ENCODE peak calls at places on chromosomes 3 and 15, in seven cellular contexts. Z, U, X, F, O, S and A are unnamed samples.
A peak's percentile ranks its signal among the peaks of the same experiment; 100 is the strongest.

GRCh38 chr15:77855871-77856270 is 221.6 kb downstream of the TBC1D2B start:
- DNase-seq in O (no peak), Z (no peak), S (no peak), U (no peak), X (peak; percentile 20), F (no peak), A (no peak)

GRCh38 chr15:77853008-77853328 is 220.3 kb upstream of the LINGO1 start:
- DNase-seq in O (no peak), X (peak; percentile 30), U (no peak), S (no peak), F (no peak), Z (peak; percentile 53), A (no peak)

GRCh38 chr15:58962662-58963565 is 24.5 kb upstream of the RNF111 start:
- DNase-seq in X (no peak), U (no peak), S (no peak), Z (no peak), O (no peak), F (no peak), A (no peak)

GRCh38 chr3:50573566-50574279 is 4.4 kb downstream of the HEMK1 start:
- DNase-seq in X (no peak), O (no peak), F (no peak), U (no peak), S (no peak), Z (peak; percentile 25), A (no peak)

GRCh38 chr15:85545185-85545584 is 164.8 kb downstream of the AKAP13 start:
- DNase-seq in S (no peak), U (no peak), F (peak; percentile 79), O (no peak), X (no peak), Z (no peak), A (no peak)

GRCh38 chr3:9951962-9952805 is at the start of gene PRRT3:
- DNase-seq in O (peak; percentile 72), F (peak; percentile 39), X (no peak), U (no peak), Z (peak; percentile 34), S (peak; percentile 73), A (peak; percentile 50)

GRCh38 chr15:73320619-73321180 is 48.1 kb downstream of the HCN4 start:
- DNase-seq in F (no peak), O (no peak), U (no peak), Z (no peak), X (peak; percentile 26), S (no peak), A (no peak)

GRCh38 chr15:39242345-39242744 is 338.5 kb upstream of the THBS1 start:
- DNase-seq in S (no peak), Z (no peak), F (no peak), U (no peak), X (no peak), O (no peak), A (no peak)

GRCh38 chr3:99313481-99313880 is 324.9 kb upstream of the COL8A1 start:
- DNase-seq in O (no peak), X (no peak), S (no peak), F (no peak), Z (no peak), U (no peak), A (no peak)

GRCh38 chr15:65344909-65345275 is 32.9 kb downstream of the IGDCC3 start:
- DNase-seq in S (no peak), Z (no peak), F (no peak), O (no peak), U (no peak), X (no peak), A (no peak)

GRCh38 chr3:43689766-43690399 is 855 bp upstream of the ABHD5 start:
- DNase-seq in X (no peak), O (no peak), F (no peak), Z (no peak), S (peak; percentile 45), U (no peak), A (peak; percentile 69)

GRCh38 chr3:31410411-31410810 is 122.3 kb upstream of the STT3B start:
- DNase-seq in S (no peak), U (no peak), Z (no peak), X (no peak), F (no peak), O (no peak), A (no peak)

GRCh38 chr15:71323604-71324003 is 208.3 kb downstream of the THSD4 start:
- DNase-seq in X (no peak), U (no peak), Z (no peak), F (no peak), O (no peak), S (no peak), A (no peak)

GRCh38 chr15:48759921-48760320 is 50.9 kb downstream of the CEP152 start:
- DNase-seq in O (no peak), F (no peak), S (no peak), U (no peak), Z (no peak), X (no peak), A (no peak)

GRCh38 chr3:10566451-10566850 is 61.1 kb upstream of the ATP2B2 start:
- DNase-seq in F (no peak), Z (no peak), O (no peak), U (no peak), S (no peak), X (no peak), A (no peak)

GRCh38 chr15:87227846-87228245 is 1028.7 kb downstream of the NTRK3 start:
- DNase-seq in F (no peak), Z (no peak), S (no peak), U (no peak), O (no peak), X (no peak), A (no peak)

GRCh38 chr15:43974852-43975251 is 148.1 kb downstream of the WDR76 start:
- DNase-seq in S (no peak), O (no peak), X (no peak), Z (no peak), F (no peak), U (no peak), A (no peak)

GRCh38 chr3:77296527-77296926 is 256.6 kb downstream of the ROBO2 start:
- DNase-seq in S (peak; percentile 27), F (peak; percentile 2), O (no peak), Z (no peak), X (no peak), U (no peak), A (no peak)

GRCh38 chr3:129316121-129317013 is 37.7 kb downstream of the HMCES start:
- DNase-seq in U (peak; percentile 78), F (peak; percentile 86), O (peak; percentile 95), Z (peak; percentile 89), X (peak; percentile 93), S (peak; percentile 87), A (peak; percentile 95)
- TF ChIP-seq POLR2A in U (peak; percentile 99), F (peak; percentile 98), O (peak; percentile 100), Z (peak; percentile 99), X (peak; percentile 99), S (peak; percentile 96), A (peak; percentile 99)

DNA sequence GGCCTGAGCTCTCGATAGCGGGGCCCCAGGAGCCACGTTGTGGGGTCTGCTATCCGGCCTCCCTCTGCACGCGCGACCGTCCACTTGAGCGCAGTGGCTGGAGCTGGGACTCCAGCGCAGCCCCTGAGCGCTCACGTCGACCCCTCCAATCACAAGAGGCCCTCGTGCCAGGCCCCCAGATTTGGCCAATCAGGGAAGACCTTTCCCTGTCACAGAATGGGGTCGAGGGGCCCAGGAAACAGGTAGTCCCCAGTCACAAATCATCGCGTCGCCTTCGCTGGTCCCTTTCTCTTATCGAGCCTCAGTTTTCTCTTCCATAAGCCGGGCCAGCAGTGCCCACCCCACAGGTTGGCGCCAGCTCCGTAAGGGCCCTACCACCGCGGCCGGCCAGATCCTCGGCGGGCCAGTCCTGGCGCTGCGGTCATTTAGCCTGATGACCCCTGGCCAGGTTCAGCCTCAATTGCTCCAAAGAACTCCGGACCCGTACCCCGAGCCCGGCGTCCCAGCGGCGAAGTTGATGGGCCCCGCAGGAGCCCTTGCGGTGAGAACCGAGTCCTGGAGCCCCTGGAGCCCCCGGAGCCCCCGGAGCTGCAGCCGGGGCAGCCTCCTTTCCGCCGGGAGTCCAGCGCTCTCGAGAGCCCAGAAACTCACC is 435 bp downstream of the ALDH1L1 start:
- DNase-seq in S (no peak), Z (peak; percentile 26), O (no peak), U (no peak), F (no peak), X (peak; percentile 87), A (no peak)
- TF ChIP-seq POLR2A in S (no peak), Z (no peak), O (no peak), U (no peak), F (no peak), X (no peak), A (no peak)

DNA sequence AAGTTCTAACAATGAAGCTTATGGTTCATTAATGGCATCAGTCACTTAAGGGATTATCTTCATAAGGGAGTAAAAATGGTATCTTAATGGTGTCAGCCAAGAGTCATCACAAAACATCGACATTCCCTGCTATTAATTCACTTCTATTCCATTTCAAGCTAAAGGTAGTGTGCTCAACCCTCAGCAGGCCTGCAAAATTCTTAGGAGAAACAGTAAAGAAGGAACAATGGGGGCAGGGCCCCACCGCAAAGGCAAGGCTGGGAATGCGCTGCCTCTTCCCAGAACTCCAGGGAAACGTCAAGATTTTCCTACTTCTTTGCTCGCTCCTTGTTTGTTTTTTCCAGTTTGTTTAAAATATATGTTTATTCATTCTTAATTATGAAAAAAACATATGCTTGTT is 187.3 kb upstream of the TSC22D2 start:
- DNase-seq in F (no peak), Z (no peak), O (no peak), S (no peak), U (no peak), X (no peak), A (no peak)
- TF ChIP-seq POLR2A in F (no peak), Z (no peak), O (no peak), S (no peak), U (no peak), X (no peak), A (no peak)

GRCh38 chr3:56919797-56920195 is 118.0 kb upstream of the ARHGEF3 start:
- DNase-seq in S (no peak), Z (no peak), U (no peak), F (no peak), X (no peak), O (no peak), A (no peak)

GRCh38 chr3:56926513-56927282 is 124.9 kb upstream of the ARHGEF3 start:
- DNase-seq in O (peak; percentile 57), S (no peak), U (no peak), F (no peak), Z (no peak), X (no peak), A (no peak)

GRCh38 chr3:56919137-56919796 is 117.5 kb upstream of the ARHGEF3 start:
- DNase-seq in O (no peak), S (no peak), Z (no peak), F (no peak), X (no peak), U (no peak), A (no peak)

GRCh38 chr3:56921573-56922571 is 120.1 kb upstream of the ARHGEF3 start:
- DNase-seq in U (no peak), Z (no peak), S (no peak), X (peak; percentile 71), O (no peak), F (no peak), A (no peak)

DNA sequence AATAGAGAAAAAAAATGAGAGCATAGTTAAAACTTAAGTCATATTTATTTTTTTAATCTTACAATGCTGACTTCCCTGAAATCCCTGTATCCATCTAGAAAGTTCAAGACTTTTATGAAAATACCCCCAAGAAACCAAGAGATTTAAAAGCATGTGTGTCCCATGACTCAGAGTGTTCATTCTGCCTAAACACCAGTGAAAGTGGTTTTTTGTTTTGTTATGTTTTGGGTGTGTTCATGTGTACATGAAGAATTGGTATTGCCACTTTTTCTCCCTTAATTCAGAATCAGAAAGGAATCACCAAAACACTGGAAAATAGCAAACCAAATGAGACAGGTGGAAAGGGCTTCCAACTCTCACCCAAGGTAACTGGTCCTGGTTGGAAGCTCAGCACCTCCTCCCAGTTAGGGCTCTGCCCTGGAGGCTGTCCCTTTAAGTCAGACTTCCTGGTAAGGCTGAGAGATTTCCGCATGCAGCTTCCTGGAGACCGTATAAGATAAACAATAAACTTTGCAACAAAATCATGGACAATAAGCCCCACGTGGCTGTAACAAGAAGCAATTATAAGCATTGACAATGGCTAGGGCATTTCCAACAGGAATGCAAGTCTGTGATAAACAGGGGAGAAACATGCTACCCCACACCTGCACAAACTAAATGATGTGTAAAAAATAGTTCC is 121.9 kb upstream of the ARHGEF3 start:
- DNase-seq in F (no peak), U (no peak), O (peak; percentile 56), X (no peak), Z (peak; percentile 64), S (peak; percentile 2), A (no peak)
- TF ChIP-seq POLR2A in F (no peak), U (no peak), O (no peak), X (no peak), Z (no peak), S (no peak), A (no peak)